ENCODE peak calls at places on chromosomes 11 and 22, in four cellular contexts. K is heart right ventricle; Q is CD8-positive, alpha-beta memory T cell; B is NCI-H1436 treated with DMSO at 0.1 percent for 48 hours. H is an unnamed sample.

GRCh38 chr11:16186680-16187079 is 169.7 kb downstream of the SOX6 start:
- DNase-seq in K (no peak), B (peak; percentile 17), Q (no peak), H (no peak)

GRCh38 chr22:39967103-39967829 is 7.1 kb downstream of the TMA7B start:
- DNase-seq in Q (no peak), K (no peak), B (no peak), H (no peak)

GRCh38 chr22:39680486-39680885 is 109.9 kb downstream of the CACNA1I start:
- DNase-seq in Q (no peak), K (no peak), B (no peak), H (no peak)

GRCh38 chr11:83573097-83573496 is 286.9 kb upstream of the CCDC90B start:
- DNase-seq in B (no peak), K (no peak), Q (no peak), H (no peak)

GRCh38 chr22:24944224-24944937 is 2.1 kb downstream of the LHFPL7 start:
- DNase-seq in Q (no peak), B (no peak), K (no peak), H (no peak)

GRCh38 chr22:42438293-42438650 is 6.1 kb upstream of the NFAM1 start:
- DNase-seq in B (no peak), K (no peak), Q (no peak), H (no peak)

GRCh38 chr11:115699733-115700132 is 195.5 kb upstream of the CADM1 start:
- DNase-seq in B (no peak), Q (no peak), K (no peak), H (no peak)

GRCh38 chr22:45865561-45866397 is 111.2 kb downstream of the WNT7B start:
- DNase-seq in K (no peak), Q (no peak), B (no peak), H (no peak)

GRCh38 chr22:42720263-42721044 is at the start of gene A4GALT:
- DNase-seq in K (peak; percentile 48), Q (no peak), B (no peak), H (no peak)

GRCh38 chr11:124394408-124394807 is 4.4 kb downstream of the OR8B3 start:
- DNase-seq in B (no peak), K (no peak), Q (no peak), H (no peak)

GRCh38 chr11:92269841-92270240 is 45.2 kb downstream of the FAT3 start:
- DNase-seq in K (no peak), B (no peak), Q (no peak), H (no peak)

GRCh38 chr11:112786886-112787530 is 174.2 kb upstream of the NCAM1 start:
- DNase-seq in Q (no peak), K (no peak), B (no peak), H (no peak)

GRCh38 chr11:1740786-1741530 is 9.4 kb downstream of the IFITM10 start:
- DNase-seq in B (no peak), Q (no peak), K (no peak), H (no peak)

GRCh38 chr11:128342511-128343133 is 244.7 kb downstream of the ETS1 start:
- DNase-seq in K (peak; percentile 30), Q (peak; percentile 24), B (peak; percentile 50), H (no peak)

GRCh38 chr11:13268791-13269190 is 8.8 kb upstream of the BMAL1 start:
- DNase-seq in Q (no peak), B (no peak), K (no peak), H (no peak)

GRCh38 chr11:126318642-126319373 is 14.9 kb downstream of the DCPS start:
- DNase-seq in Q (no peak), K (no peak), B (no peak), H (no peak)

GRCh38 chr11:94132152-94132558 is 3.5 kb downstream of the PANX1 start:
- DNase-seq in Q (no peak), B (no peak), K (no peak), H (no peak)

GRCh38 chr11:134373591-134374052 is 38.4 kb downstream of the B3GAT1 start:
- DNase-seq in K (no peak), B (no peak), Q (no peak), H (no peak)

GRCh38 chr11:76995177-76995576 is 39.0 kb upstream of the B3GNT6 start:
- DNase-seq in B (no peak), Q (no peak), K (no peak), H (no peak)

GRCh38 chr22:49344196-49344595 is 483.5 kb downstream of the BRD1 start:
- DNase-seq in K (no peak), Q (no peak), B (no peak), H (no peak)

GRCh38 chr11:113778111-113778910 is 1.3 kb upstream of the CLDN25 start:
- DNase-seq in B (no peak), K (no peak), Q (no peak), H (peak; percentile 52)

GRCh38 chr11:76664578-76665061 is 5.9 kb downstream of the LRRC32 start:
- DNase-seq in Q (no peak), B (no peak), K (no peak), H (no peak)

GRCh38 chr22:23678133-23678532 is 12.7 kb upstream of the RGL4 start:
- DNase-seq in B (no peak), Q (no peak), K (no peak), H (no peak)

GRCh38 chr22:38843716-38844660 is at the start of gene NPTXR:
- DNase-seq in Q (no peak), B (no peak), K (peak; percentile 58), H (no peak)

GRCh38 chr22:37239336-37240239 is 4.5 kb downstream of the RAC2 start:
- DNase-seq in Q (no peak), K (no peak), B (no peak), H (no peak)

GRCh38 chr11:2303627-2304155 is 1.9 kb downstream of the TSPAN32 start:
- DNase-seq in K (peak; percentile 66), Q (no peak), B (no peak), H (no peak)

GRCh38 chr11:59425131-59425530 is 1.1 kb downstream of the OR5A2 start:
- DNase-seq in K (no peak), B (no peak), Q (no peak), H (no peak)

GRCh38 chr22:24474221-24474620 is 20.9 kb upstream of the UPB1 start:
- DNase-seq in Q (no peak), B (no peak), K (no peak), H (peak; percentile 82)

GRCh38 chr11:124887667-124888013 is 10.0 kb downstream of the ROBO4 start:
- DNase-seq in Q (no peak), K (no peak), B (no peak), H (no peak)

GRCh38 chr11:119599864-119600593 is 129.0 kb downstream of the NECTIN1 start:
- DNase-seq in Q (no peak), B (no peak), K (no peak), H (no peak)

GRCh38 chr11:130087294-130087926 is 17.7 kb downstream of the APLP2 start:
- DNase-seq in Q (no peak), K (no peak), B (no peak), H (no peak)

GRCh38 chr11:13105237-13105844 is 96.2 kb downstream of the RASSF10 start:
- DNase-seq in K (peak; percentile 23), Q (no peak), B (no peak), H (no peak)

GRCh38 chr11:118916842-118917388 is 8.8 kb downstream of the BCL9L start:
- DNase-seq in Q (no peak), K (peak; percentile 70), B (no peak), H (no peak)

GRCh38 chr11:80163441-80163840 is 722.6 kb upstream of the TENM4 start:
- DNase-seq in Q (no peak), B (no peak), K (no peak), H (no peak)

GRCh38 chr11:61082161-61082870 is 20.0 kb upstream of the CD5 start:
- DNase-seq in K (no peak), Q (no peak), B (no peak), H (no peak)

GRCh38 chr22:29308791-29309262 is 2.4 kb downstream of the GAS2L1 start:
- DNase-seq in B (no peak), K (no peak), Q (no peak), H (no peak)

GRCh38 chr11:66604161-66604560 is 11.2 kb downstream of the CCS start:
- DNase-seq in B (no peak), K (no peak), Q (no peak), H (no peak)

GRCh38 chr11:33324211-33324985 is 67.2 kb downstream of the HIPK3 start:
- DNase-seq in K (no peak), B (no peak), Q (no peak), H (no peak)

GRCh38 chr22:19232620-19233019 is 54.1 kb upstream of the SLC25A1 start:
- DNase-seq in Q (no peak), K (no peak), B (peak; percentile 78), H (no peak)

GRCh38 chr22:36797988-36798670 is 18.7 kb downstream of the PVALB start:
- DNase-seq in Q (no peak), B (no peak), K (no peak), H (no peak)